ENCODE peak calls at places on chromosomes 11 and 22, in ten cellular contexts. K, Y, Z, A, X, O, N, U, R and P are unnamed samples.

GRCh38 chr22:33242078-33242477 is 183.9 kb upstream of the SYN3 start:
- DNase-seq in K (no peak), Y (no peak), Z (no peak), A (no peak), X (no peak), O (no peak), N (no peak), U (no peak), R (no peak), P (no peak)

GRCh38 chr11:553949-554398 is 6.6 kb downstream of the LMNTD2 start:
- DNase-seq in K (no peak), Y (no peak), Z (no peak), A (no peak), X (no peak), O (no peak), N (no peak), U (no peak), R (no peak), P (no peak)

GRCh38 chr22:36381513-36382079 is 6.2 kb downstream of the MYH9 start:
- DNase-seq in K (no peak), Y (no peak), Z (no peak), A (no peak), X (peak; percentile 7), O (no peak), N (no peak), U (no peak), R (no peak), P (no peak)

GRCh38 chr11:19978668-19979518 is 181.4 kb downstream of the DBX1 start:
- DNase-seq in K (peak; percentile 64), Y (no peak), Z (no peak), A (no peak), X (peak; percentile 90), O (peak; percentile 46), N (peak; percentile 88), U (no peak), R (no peak), P (peak; percentile 30)

GRCh38 chr11:45179686-45180085 is 33.2 kb downstream of the PRDM11 start:
- DNase-seq in K (peak; percentile 61), Y (no peak), Z (no peak), A (no peak), X (no peak), O (no peak), N (no peak), U (no peak), R (no peak), P (no peak)

GRCh38 chr22:46150615-46151423 is 493 bp downstream of the PPARA start:
- DNase-seq in K (peak; percentile 76), Y (peak; percentile 90), Z (peak; percentile 67), A (peak; percentile 71), X (no peak), O (peak; percentile 23), N (no peak), U (no peak), R (peak; percentile 53), P (peak; percentile 72)

GRCh38 chr11:79045018-79045787 is 395.6 kb downstream of the TENM4 start:
- DNase-seq in K (no peak), Y (no peak), Z (no peak), A (no peak), X (no peak), O (no peak), N (no peak), U (no peak), R (no peak), P (peak; percentile 65)

GRCh38 chr11:31803813-31804438 is 7.2 kb downstream of the PAX6 start:
- DNase-seq in K (no peak), Y (no peak), Z (no peak), A (no peak), X (no peak), O (no peak), N (no peak), U (no peak), R (no peak), P (no peak)

GRCh38 chr11:124672531-124673215 is 866 bp downstream of the SIAE start:
- DNase-seq in K (no peak), Y (no peak), Z (no peak), A (no peak), X (no peak), O (no peak), N (no peak), U (no peak), R (no peak), P (no peak)

GRCh38 chr11:124674168-124674517 is 439 bp downstream of the SPA17 start:
- DNase-seq in K (no peak), Y (no peak), Z (no peak), A (no peak), X (no peak), O (no peak), N (no peak), U (no peak), R (no peak), P (no peak)

GRCh38 chr11:124673333-124674167 is at the start of the genes SIAE and SPA17:
- DNase-seq in K (peak; percentile 97), Y (peak; percentile 96), Z (peak; percentile 89), A (peak; percentile 96), X (peak; percentile 95), O (peak; percentile 94), N (peak; percentile 91), U (peak; percentile 86), R (peak; percentile 92), P (peak; percentile 95)

GRCh38 chr11:124676386-124676785 is 2.7 kb downstream of the SPA17 start:
- DNase-seq in K (no peak), Y (no peak), Z (no peak), A (no peak), X (peak; percentile 67), O (no peak), N (no peak), U (no peak), R (no peak), P (peak; percentile 25)

DNA sequence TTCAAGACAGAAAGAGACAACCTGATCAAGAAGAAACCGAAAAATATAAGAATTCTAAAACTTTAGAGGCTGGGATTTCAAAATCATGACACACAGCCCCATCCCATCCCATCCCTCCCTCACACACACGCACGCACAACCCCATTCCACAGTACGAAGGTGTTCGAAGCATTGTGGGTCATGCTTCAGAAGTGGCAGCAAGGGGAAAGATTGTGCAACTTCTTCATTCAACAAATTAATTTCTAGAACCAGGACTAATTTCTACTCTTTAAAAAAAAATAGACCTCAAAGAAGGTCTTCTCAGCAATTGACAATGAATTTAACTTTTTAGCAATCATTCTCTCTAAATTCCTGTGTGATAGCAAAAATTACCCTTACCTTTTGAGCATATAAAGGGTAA is 867 bp downstream of the SPA17 start:
- DNase-seq in K (no peak), Y (no peak), Z (no peak), A (no peak), X (no peak), O (no peak), N (no peak), U (no peak), R (no peak), P (no peak)
- TF ChIP-seq POLR2A in K (no peak), Y (no peak), Z (no peak), A (no peak), X (no peak), O (no peak), N (no peak), U (no peak), R (no peak), P (no peak)

DNA sequence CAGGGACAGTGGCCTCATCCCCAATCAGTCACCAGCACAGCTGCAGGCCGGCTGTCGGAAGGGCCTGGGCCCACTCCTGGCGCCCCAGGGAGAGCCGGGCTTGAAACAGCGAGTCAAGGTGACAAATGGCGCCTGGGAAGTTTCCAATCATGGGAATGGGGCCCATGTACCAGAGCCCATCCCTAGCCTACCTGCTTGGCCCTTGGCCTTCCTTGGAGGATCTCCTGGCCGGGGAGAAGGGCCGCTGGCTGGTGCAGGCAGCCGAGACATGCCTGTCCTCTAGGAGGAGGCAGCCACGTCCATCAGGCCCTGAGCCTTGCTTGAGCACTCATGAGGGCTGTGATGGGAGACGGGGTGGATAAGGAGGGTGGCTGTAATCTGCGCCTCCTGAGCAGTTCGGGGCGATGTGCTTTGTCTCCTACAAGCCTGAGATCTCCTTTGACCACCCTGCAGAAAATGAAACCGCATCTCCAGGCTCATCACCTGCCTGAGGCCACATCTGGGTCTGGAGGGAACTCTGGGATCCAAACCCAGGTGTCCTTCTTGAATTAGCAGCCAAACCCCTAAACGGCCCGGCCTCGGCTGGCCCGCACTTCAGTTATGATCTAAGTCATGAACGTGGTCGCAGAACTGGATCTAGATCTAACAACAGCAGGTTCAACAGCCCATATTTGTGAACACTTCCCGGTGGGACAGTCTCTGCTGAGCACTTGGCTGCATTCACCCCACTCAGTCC is 862.0 kb downstream of the TBC1D22A start:
- DNase-seq in K (peak; percentile 46), Y (no peak), Z (no peak), A (peak; percentile 38), X (no peak), O (no peak), N (no peak), U (no peak), R (no peak), P (no peak)
- H3K9me3 ChIP-seq in K (no peaks in the 10 kb centered on the region), Y (no peaks in the 10 kb centered on the region), Z (no peaks in the 10 kb centered on the region), A (peaks cover 3% of the 10 kb centered on the region), X (peaks cover 83% of the 10 kb centered on the region), O (no peaks in the 10 kb centered on the region), N (no peaks in the 10 kb centered on the region), U (no peaks in the 10 kb centered on the region), R (no peaks in the 10 kb centered on the region), P (no peaks in the 10 kb centered on the region)

GRCh38 chr22:44884562-44884961 is 125.2 kb downstream of the PHF21B start:
- DNase-seq in K (no peak), Y (no peak), Z (no peak), A (no peak), X (no peak), O (no peak), N (no peak), U (no peak), R (no peak), P (no peak)

GRCh38 chr22:44883011-44883421 is 126.8 kb downstream of the PHF21B start:
- DNase-seq in K (peak; percentile 46), Y (peak; percentile 41), Z (no peak), A (no peak), X (no peak), O (no peak), N (no peak), U (no peak), R (peak; percentile 10), P (peak; percentile 23)

GRCh38 chr22:44885806-44886360 is 123.9 kb downstream of the PHF21B start:
- DNase-seq in K (no peak), Y (no peak), Z (no peak), A (no peak), X (no peak), O (no peak), N (no peak), U (no peak), R (no peak), P (no peak)

GRCh38 chr22:44887941-44888366 is 121.9 kb downstream of the PHF21B start:
- DNase-seq in K (no peak), Y (peak; percentile 70), Z (no peak), A (no peak), X (no peak), O (no peak), N (no peak), U (no peak), R (peak; percentile 35), P (peak; percentile 20)

DNA sequence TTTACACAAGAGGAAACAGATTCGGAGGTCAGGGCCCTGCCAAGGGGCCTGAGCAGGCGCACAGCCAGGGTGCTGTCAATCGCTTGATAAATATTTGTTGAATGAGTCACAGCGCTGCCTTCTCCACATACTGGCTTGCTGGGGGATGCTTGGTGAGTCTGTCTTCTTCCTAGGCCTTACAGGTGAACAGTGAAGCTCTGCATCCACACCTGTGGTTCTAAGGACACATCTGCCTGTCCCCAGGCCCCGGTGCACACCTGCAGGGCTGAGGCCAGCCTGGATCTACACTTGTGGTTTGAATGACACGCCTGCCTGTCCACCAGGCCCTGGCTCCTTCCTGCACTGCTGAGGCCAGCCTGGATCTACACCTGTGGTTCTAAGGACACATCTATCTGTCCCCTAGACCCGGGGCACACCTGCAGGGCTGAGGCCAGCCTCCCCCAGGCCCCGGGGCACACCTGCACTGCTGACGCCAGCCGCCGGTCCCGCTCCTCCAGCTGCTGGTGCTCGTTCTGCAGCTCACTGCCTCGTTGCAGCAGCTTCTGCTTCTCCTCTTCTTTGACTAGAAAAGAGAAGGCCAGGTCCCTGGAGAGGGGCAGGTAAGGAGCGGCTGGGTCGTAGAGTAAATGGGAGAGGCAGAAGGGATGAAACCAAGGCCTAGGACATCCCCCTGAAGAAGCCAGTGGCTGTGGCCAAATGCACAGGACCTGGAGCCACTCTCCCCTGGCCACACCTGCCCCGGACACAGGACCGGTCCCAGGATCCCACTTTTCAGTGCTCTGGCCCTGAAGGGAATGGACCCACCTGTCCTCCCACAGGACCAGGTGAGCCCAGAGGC is 124.6 kb downstream of the PHF21B start:
- DNase-seq in K (peak; percentile 47), Y (peak; percentile 59), Z (no peak), A (no peak), X (no peak), O (no peak), N (peak; percentile 18), U (no peak), R (peak; percentile 52), P (peak; percentile 33)
- TF ChIP-seq POLR2A in K (no peak), Y (no peak), Z (no peak), A (no peak), X (no peak), O (no peak), N (no peak), U (no peak), R (no peak), P (no peak)

GRCh38 chr22:48548391-48548790 is 1279.3 kb downstream of the BRD1 start:
- DNase-seq in K (no peak), Y (no peak), Z (no peak), A (no peak), X (no peak), O (no peak), N (no peak), U (no peak), R (no peak), P (no peak)
- H3K9me3 ChIP-seq in K (no peaks in the 10 kb centered on the region), Y (no peaks in the 10 kb centered on the region), Z (no peaks in the 10 kb centered on the region), A (no peaks in the 10 kb centered on the region), X (peaks cover 69% of the 10 kb centered on the region), O (no peaks in the 10 kb centered on the region), N (no peaks in the 10 kb centered on the region), U (no peaks in the 10 kb centered on the region), R (no peaks in the 10 kb centered on the region), P (no peaks in the 10 kb centered on the region)